ENCODE peak calls at places on chromosomes 13 and 19, in six cellular contexts. B is fibroblast of the aortic adventitia, U is uterus, H is mesendoderm, P is HFF-Myc, O is cardiac muscle cell. M is an unnamed sample.

GRCh38 chr13:110626510-110626909 is 11.2 kb downstream of the NAXD start:
- DNase-seq in U (no peak), P (no peak), B (no peak), H (no peak), O (no peak), M (no peak)

GRCh38 chr19:18644144-18645034 is 7.6 kb downstream of the KLHL26 start:
- DNase-seq in U (no peak), O (no peak), P (no peak), H (peak; percentile 47), B (no peak), M (peak; percentile 75)

GRCh38 chr19:4539697-4540581 is at the start of gene LRG1:
- DNase-seq in B (no peak), H (peak; percentile 25), O (peak; percentile 80), U (no peak), P (no peak), M (no peak)

GRCh38 chr19:43731346-43731745 is 15.5 kb downstream of the IRGC start:
- DNase-seq in U (no peak), H (no peak), O (no peak), B (no peak), P (no peak), M (no peak)

GRCh38 chr13:95921485-95921884 is 131.7 kb downstream of the UGGT2 start:
- DNase-seq in H (no peak), P (no peak), B (no peak), U (no peak), O (no peak), M (no peak)

GRCh38 chr13:98075048-98075447 is 67.8 kb upstream of the FARP1 start:
- DNase-seq in P (no peak), B (no peak), O (no peak), U (no peak), H (no peak), M (no peak)

GRCh38 chr13:31706105-31706504 is 33.2 kb upstream of the RXFP2 start:
- DNase-seq in O (no peak), H (no peak), U (no peak), B (no peak), P (no peak), M (no peak)

GRCh38 chr13:35621989-35622388 is 145.5 kb upstream of the MAB21L1 start:
- DNase-seq in B (peak; percentile 7), U (no peak), H (peak; percentile 83), P (no peak), O (peak; percentile 24), M (no peak)

GRCh38 chr19:45508681-45508930 is 1.3 kb downstream of the VASP start:
- DNase-seq in U (no peak), O (peak; percentile 49), P (no peak), H (no peak), B (no peak), M (no peak)

GRCh38 chr19:45506991-45507863 is at the start of gene VASP:
- DNase-seq in H (peak; percentile 95), B (peak; percentile 81), P (no peak), U (peak; percentile 85), O (peak; percentile 90), M (peak; percentile 86)

GRCh38 chr19:45508931-45509691 is 1.8 kb downstream of the VASP start:
- DNase-seq in P (no peak), H (peak; percentile 90), O (peak; percentile 84), U (peak; percentile 82), B (peak; percentile 37), M (peak; percentile 91)

GRCh38 chr19:45509692-45510015 is 2.4 kb downstream of the VASP start:
- DNase-seq in U (no peak), O (no peak), H (no peak), B (no peak), P (no peak), M (no peak)

GRCh38 chr19:45507864-45508680 is 793 bp downstream of the VASP start:
- DNase-seq in P (no peak), U (peak; percentile 58), H (peak; percentile 90), B (peak; percentile 31), O (no peak), M (no peak)
- H3K4me3 ChIP-seq in P (peak overlapping the region; percentile 99), U (peak overlapping the region; percentile 91), H (peak overlapping the region; percentile 89), B (peak overlapping the region; percentile 98), O (peak overlapping the region; percentile 72), M (peak overlapping the region; percentile 94)

DNA sequence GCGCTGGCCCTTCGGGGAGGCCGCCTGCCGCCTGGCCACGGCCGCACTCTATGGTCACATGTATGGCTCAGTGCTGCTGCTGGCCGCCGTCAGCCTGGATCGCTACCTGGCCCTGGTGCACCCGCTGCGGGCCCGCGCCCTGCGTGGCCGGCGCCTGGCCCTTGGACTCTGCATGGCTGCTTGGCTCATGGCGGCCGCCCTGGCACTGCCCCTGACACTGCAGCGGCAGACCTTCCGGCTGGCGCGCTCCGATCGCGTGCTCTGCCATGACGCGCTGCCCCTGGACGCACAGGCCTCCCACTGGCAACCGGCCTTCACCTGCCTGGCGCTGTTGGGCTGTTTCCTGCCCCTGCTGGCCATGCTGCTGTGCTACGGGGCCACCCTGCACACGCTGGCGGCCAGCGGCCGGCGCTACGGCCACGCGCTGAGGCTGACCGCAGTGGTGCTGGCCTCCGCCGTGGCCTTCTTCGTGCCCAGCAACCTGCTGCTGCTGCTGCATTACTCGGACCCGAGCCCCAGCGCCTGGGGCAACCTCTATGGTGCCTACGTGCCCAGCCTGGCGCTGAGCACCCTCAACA is 1.2 kb downstream of the F2RL3 start:
- DNase-seq in O (no peak), P (no peak), B (no peak), U (no peak), H (no peak), M (no peak)
- H3K4me3 ChIP-seq in O (no peak overlapping the region), P (no peak overlapping the region), B (no peak overlapping the region), U (no peak overlapping the region), H (no peak overlapping the region), M (no peak overlapping the region)

GRCh38 chr13:43816401-43816889 is 29.7 kb upstream of the ENOX1 start:
- DNase-seq in U (no peak), H (no peak), B (no peak), P (no peak), O (no peak), M (no peak)

DNA sequence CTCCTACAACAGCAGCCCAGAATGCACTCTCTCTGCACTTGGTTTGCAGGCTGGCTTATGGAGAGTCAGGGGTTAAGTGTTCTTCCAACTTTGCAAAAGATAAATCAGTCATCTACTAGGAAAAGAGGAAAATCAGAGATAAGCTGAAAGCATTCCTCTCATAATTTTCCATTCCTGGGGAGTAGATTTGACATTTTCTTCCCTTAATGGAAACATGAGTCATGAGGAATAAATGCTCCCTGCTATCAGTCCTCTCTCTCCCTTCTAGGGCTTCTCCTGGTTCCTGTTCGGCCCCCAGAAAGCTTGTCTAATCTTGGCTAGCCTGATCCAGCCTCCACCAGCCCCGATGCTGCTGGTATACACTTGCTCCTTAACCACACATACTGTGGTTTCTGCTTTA is 28.4 kb upstream of the ENOX1 start:
- DNase-seq in O (peak; percentile 97), H (peak; percentile 64), P (peak; percentile 85), B (peak; percentile 94), U (no peak), M (no peak)
- H3K4me3 ChIP-seq in O (no peak overlapping the region), H (no peak overlapping the region), P (no peak overlapping the region), B (no peak overlapping the region), U (no peak overlapping the region), M (peak overlapping the region; percentile 3)

GRCh38 chr19:37716140-37716539 is 3.4 kb downstream of the ZNF607 start:
- DNase-seq in O (no peak), H (no peak), B (no peak), P (no peak), U (no peak), M (no peak)

GRCh38 chr19:37719927-37720265 is 335 bp upstream of the ZNF607 start:
- DNase-seq in P (no peak), B (no peak), U (no peak), H (no peak), O (no peak), M (no peak)

GRCh38 chr19:37719111-37719926 is at the start of gene ZNF607:
- DNase-seq in U (peak; percentile 89), H (peak; percentile 97), B (peak; percentile 88), O (peak; percentile 93), P (peak; percentile 67), M (peak; percentile 88)

GRCh38 chr19:37718357-37718756 is 1.2 kb downstream of the ZNF607 start:
- DNase-seq in H (peak; percentile 18), B (no peak), P (no peak), U (no peak), O (no peak), M (no peak)
- H3K4me3 ChIP-seq in H (peak overlapping the region; percentile 38), B (peak overlapping the region; percentile 90), P (peak overlapping the region; percentile 80), U (no peak overlapping the region), O (peak overlapping the region; percentile 84), M (peak overlapping the region; percentile 89)

GRCh38 chr19:34926361-34926684 is 380 bp upstream of the ZNF30 start:
- DNase-seq in B (no peak), P (no peak), U (no peak), O (no peak), H (no peak), M (no peak)
- H3K4me3 ChIP-seq in B (peak overlapping the region; percentile 79), P (no peak overlapping the region), U (no peak overlapping the region), O (peak overlapping the region; percentile 65), H (no peak overlapping the region), M (peak overlapping the region; percentile 83)

GRCh38 chr19:13122275-13122878 is 4.3 kb downstream of the NACC1 start:
- DNase-seq in H (no peak), B (no peak), O (no peak), P (no peak), U (no peak), M (no peak)

GRCh38 chr19:13120817-13121216 is 2.8 kb downstream of the NACC1 start:
- DNase-seq in H (no peak), U (no peak), B (peak; percentile 71), P (no peak), O (peak; percentile 78), M (no peak)

GRCh38 chr19:13119654-13120053 is 1.6 kb downstream of the NACC1 start:
- DNase-seq in H (no peak), U (no peak), O (no peak), P (no peak), B (no peak), M (no peak)

GRCh38 chr19:13122980-13123957 is 5.2 kb downstream of the NACC1 start:
- DNase-seq in U (no peak), O (no peak), B (no peak), P (no peak), H (no peak), M (no peak)

DNA sequence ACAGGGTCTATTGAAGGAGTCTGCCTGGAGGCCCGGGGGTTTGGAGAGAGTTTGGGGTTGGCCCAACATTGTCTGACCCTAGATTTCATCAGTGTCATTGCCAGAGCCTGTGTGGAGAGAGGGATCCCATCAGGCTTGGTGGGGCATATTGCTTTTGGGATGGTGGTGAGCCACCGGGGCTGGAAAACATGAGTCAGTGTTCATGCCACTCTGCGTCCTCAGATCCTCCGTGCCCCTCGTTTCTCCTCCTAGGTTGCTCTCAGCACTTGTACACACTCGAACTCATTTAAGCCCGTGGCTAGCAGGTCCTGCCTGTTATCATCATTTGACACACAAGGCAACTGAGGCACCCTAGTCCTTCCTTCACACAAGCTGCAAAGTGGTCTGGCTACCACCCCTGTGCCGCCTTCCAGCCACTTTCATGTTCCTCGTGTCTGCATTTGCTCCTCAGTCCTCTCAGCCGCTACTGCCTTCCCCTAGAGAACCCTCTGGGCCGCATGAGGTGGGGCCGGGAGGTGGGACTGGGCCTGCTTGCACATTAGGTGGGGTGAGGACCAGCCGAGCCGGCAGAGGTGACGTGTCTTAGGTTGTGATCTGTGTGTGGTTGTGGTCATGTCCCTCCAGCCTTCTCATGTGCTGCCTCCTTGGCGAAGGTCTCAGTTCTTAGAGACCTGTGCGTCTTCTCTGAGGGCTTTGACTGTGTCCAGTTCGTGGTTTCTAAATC is 3.6 kb downstream of the NACC1 start:
- DNase-seq in H (no peak), O (no peak), P (no peak), B (no peak), U (no peak), M (no peak)
- H3K4me3 ChIP-seq in H (no peak overlapping the region), O (no peak overlapping the region), P (no peak overlapping the region), B (no peak overlapping the region), U (no peak overlapping the region), M (no peak overlapping the region)